ENCODE peak calls at places on chromosomes 6 and 20, in six cellular contexts. G, I, W, R, V and C are unnamed samples. For H3K4me1, the result is how much of the 10 kb centered on the place peaks cover.

GRCh38 chr6:117613920-117614535 is 11.7 kb upstream of the GOPC start:
- DNase-seq in G (no peak), I (no peak), W (no peak), R (no peak), V (no peak), C (no peak)

GRCh38 chr6:46521464-46521971 is 30.3 kb upstream of the RCAN2 start:
- DNase-seq in G (no peak), I (no peak), W (no peak), R (no peak), V (no peak), C (no peak)

GRCh38 chr20:19973920-19974620 is 43.1 kb upstream of the NAA20 start:
- DNase-seq in G (peak), I (no peak), W (no peak), R (no peak), V (peak), C (peak)

GRCh38 chr6:103105686-103106085 is 1712.2 kb downstream of the GRIK2 start:
- DNase-seq in G (no peak), I (no peak), W (no peak), R (no peak), V (no peak), C (no peak)

GRCh38 chr6:27238010-27238983 is 9.2 kb upstream of the PRSS16 start:
- DNase-seq in G (peak), I (no peak), W (no peak), R (peak), V (no peak), C (no peak)

GRCh38 chr20:34968020-34968775 is 12.5 kb downstream of the MYH7B start:
- DNase-seq in G (no peak), I (no peak), W (peak), R (no peak), V (no peak), C (no peak)

GRCh38 chr6:4728436-4728769 is 47.8 kb upstream of the CDYL start:
- DNase-seq in G (no peak), I (no peak), W (no peak), R (no peak), V (no peak), C (no peak)

GRCh38 chr6:98292812-98293211 is 541.6 kb upstream of the POU3F2 start:
- DNase-seq in G (no peak), I (no peak), W (no peak), R (no peak), V (no peak), C (no peak)

GRCh38 chr6:110491644-110492317 is 15.4 kb upstream of the SLC22A16 start:
- DNase-seq in G (no peak), I (no peak), W (no peak), R (no peak), V (no peak), C (no peak)

GRCh38 chr20:5178046-5178445 is 51.2 kb downstream of the CDS2 start:
- DNase-seq in G (no peak), I (no peak), W (no peak), R (no peak), V (no peak), C (no peak)

GRCh38 chr6:73969982-73970960 is 274.3 kb downstream of the CD109 start:
- DNase-seq in G (no peak), I (peak), W (no peak), R (no peak), V (peak), C (no peak)
- TF ChIP-seq CTCF in G (peak), I (peak), W (peak), R (peak), V (peak), C (no peak)

DNA sequence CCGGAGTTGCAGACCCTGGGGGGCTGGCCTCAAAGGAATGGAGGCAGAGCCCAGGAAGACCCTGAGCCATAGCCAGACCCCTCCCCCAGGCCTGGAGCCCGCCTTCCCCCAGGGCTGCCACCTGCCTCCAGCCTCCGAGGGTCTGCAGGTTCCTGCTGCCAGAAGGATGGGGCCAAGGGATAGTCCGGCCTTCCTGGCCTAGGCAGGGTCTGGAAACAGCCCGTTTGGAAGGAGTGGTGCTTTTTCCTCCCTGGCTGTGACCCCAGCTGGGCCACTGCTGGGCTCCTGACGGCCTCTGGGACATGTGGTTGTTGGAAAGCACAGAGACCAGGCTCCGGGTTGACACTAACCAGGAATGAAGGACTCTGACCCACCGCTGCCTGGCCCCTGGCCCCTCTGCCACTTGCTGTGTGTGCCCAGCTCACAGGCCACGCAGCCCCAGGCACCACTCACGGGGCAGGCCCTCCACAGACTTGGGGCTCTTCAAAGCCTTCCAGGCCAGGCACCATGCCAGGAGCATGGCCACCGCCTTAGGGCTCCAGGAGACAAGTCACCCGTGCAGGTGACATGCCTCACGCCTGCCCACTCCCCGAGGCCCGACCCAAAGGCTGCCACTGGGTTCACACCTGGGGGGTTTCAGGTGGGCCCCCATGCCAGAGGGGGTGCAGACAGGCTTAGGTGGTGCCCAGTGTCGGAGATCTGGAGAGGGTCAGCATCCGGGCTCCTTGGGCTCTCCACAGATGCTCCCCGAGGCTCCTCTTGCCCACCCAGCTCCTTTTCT is 3.9 kb upstream of the LAMA5 start:
- DNase-seq in G (peak), I (no peak), W (peak), R (no peak), V (no peak), C (no peak)
- H3K4me1 ChIP-seq in G (half or more), I (half or more), W (under half), R (under half), V (half or more), C (under half)

GRCh38 chr6:53290547-53291510 is 57.9 kb downstream of the ELOVL5 start:
- DNase-seq in G (no peak), I (peak), W (no peak), R (no peak), V (no peak), C (no peak)
- TF ChIP-seq CTCF in G (no peak), I (peak), W (no peak), R (no peak), V (peak), C (no peak)

GRCh38 chr6:108588586-108588985 is 27.9 kb downstream of the FOXO3 start:
- DNase-seq in G (no peak), I (no peak), W (no peak), R (no peak), V (no peak), C (no peak)
- H3K4me1 ChIP-seq in G (half or more), I (under half), W (half or more), R (under half), V (half or more), C (half or more)

GRCh38 chr20:13900506-13900905 is 89.9 kb downstream of the SEL1L2 start:
- DNase-seq in G (no peak), I (peak), W (no peak), R (no peak), V (no peak), C (no peak)

DNA sequence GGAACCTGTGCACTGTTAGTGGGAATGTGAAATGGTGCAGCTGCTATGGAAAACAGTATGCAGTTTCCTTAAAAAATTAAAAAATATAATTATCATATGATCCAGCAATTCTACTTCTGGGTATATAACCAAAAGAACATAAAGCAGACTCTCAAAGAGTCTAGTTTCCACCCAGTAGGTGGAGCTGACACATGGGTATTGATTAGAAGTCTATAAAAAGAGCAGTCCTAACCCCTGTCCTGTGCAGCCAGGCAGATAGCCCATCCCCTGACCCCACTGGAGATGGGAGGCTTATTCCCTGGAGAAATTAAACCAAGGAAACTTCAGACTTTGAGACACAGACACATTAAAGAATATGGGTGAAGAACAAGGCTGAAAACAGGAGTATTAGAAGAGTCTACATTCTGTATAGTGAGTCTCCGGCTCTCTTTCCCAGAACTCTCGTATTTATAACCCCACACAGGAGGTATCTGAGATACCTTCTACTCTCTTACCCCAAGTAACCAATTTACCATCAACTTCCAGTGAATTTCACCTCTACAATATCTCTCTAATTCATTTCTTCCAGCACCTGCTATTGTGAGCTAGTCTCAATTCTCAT is 92.3 kb downstream of the SEL1L2 start:
- DNase-seq in G (no peak), I (peak), W (no peak), R (no peak), V (no peak), C (no peak)
- TF ChIP-seq CTCF in G (no peak), I (peak), W (peak), R (peak), V (peak), C (no peak)

GRCh38 chr6:136501514-136501913 is 48.7 kb downstream of the MAP7 start:
- DNase-seq in G (no peak), I (no peak), W (no peak), R (no peak), V (no peak), C (no peak)
- H3K4me1 ChIP-seq in G (under half), I (under half), W (under half), R (under half), V (under half), C (under half)

DNA sequence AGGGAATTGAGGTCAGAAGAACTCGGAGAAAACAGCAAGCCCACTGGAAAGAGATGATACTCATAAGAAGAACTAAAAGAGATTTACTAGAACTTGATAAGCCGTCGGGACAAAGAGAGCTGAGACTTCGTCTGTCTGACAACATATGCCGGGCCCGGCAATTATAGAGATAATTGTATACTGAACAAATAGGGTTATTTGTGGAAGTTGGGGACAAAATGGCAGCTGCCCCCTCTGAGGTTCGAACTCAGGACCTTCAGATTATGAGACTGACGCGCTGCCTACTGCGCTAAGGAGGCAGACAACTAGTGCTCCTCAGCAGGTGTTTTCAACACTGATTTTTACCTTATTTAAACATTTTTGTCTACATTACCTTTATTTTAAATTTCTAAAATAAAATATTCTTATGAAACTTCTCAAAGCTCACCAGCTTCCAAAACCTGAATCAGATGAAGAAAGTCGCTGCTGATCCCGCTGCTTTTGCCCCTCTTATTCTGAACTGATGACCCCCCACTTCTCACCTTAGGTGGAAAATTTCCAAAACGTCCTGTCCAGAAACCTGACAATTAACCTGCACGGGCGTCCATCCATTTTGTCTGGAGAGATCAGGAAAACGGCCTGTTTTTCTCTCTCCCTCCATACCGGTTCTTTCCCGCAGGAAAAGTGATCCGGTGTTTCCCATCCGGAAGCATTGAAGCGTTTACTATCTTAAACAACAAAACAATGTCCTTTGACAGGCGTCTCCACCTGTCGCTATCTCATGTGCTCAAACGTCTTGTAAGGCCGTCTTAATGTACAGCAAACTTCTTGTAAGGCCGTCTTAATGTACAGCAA is 29.5 kb upstream of the TRIM27 start:
- DNase-seq in G (no peak), I (peak), W (no peak), R (peak), V (no peak), C (no peak)
- TF ChIP-seq CTCF in G (no peak), I (no peak), W (no peak), R (no peak), V (no peak), C (no peak)

GRCh38 chr20:43957392-43957791 is 42.7 kb downstream of the TOX2 start:
- DNase-seq in G (no peak), I (no peak), W (no peak), R (no peak), V (no peak), C (no peak)
- H3K4me1 ChIP-seq in G (half or more), I (under half), W (half or more), R (under half), V (under half), C (under half)

DNA sequence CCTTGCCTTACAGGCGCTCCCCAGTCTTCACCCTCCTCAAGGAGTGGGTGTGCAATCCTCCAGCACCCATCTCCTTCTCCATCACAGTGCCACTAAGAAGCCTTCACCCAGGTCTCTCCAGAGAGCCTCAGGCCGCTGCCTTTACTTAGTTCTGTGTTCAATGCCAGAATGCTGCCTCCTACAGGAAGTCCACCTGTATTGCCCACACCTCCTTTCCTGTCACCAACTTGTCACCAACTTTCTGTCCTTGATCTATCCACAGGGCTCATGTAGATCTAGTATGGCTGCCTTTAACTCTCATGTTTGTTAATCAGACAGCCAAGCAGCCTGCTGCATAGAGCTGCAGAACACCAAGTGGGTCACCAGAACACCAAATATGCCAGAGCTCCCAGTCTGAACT is 546 bp upstream of the LST1 start:
- DNase-seq in G (no peak), I (peak), W (no peak), R (no peak), V (no peak), C (no peak)
- TF ChIP-seq CTCF in G (no peak), I (peak), W (no peak), R (peak), V (no peak), C (no peak)

GRCh38 chr6:25700841-25701240 is 48.8 kb downstream of the SCGN start:
- DNase-seq in G (no peak), I (no peak), W (no peak), R (no peak), V (no peak), C (no peak)
- H3K4me1 ChIP-seq in G (under half), I (under half), W (under half), R (under half), V (under half), C (under half)